ENCODE peak calls at places on chromosomes 5 and 9, in nine cellular contexts. One of them, this sample, is unnamed.

GRCh38 chr9:133710661-133711427 is 27.3 kb downstream of the SARDH start:
- DNase-seq in PC-3: no peak
- DNase-seq in ovary: peak; percentile 10
- DNase-seq in stimulated activated CD4-positive, alpha-beta T cell treated with anti-CD3 and anti-CD28 coated beads, TNF-alpha, amount 100 ng/mL, for 24 hours: no peak
- DNase-seq in psoas muscle: peak; percentile 48
- DNase-seq in CD4-positive, alpha-beta T cell: no peak
- DNase-seq in activated T-helper 1 cell treated with Interleukin-2 at 50 U/mL for 16 hours: no peak
- DNase-seq in AG10803: no peak
- DNase-seq in pons: no peak
- DNase-seq in this sample: no peak

GRCh38 chr9:128718475-128718874 is 5.5 kb downstream of the ZDHHC12 start:
- DNase-seq in CD4-positive, alpha-beta T cell: no peak
- DNase-seq in PC-3: no peak
- DNase-seq in ovary: no peak
- DNase-seq in psoas muscle: peak; percentile 39
- DNase-seq in stimulated activated CD4-positive, alpha-beta T cell treated with anti-CD3 and anti-CD28 coated beads, TNF-alpha, amount 100 ng/mL, for 24 hours: no peak
- DNase-seq in AG10803: no peak
- DNase-seq in pons: no peak
- DNase-seq in activated T-helper 1 cell treated with Interleukin-2 at 50 U/mL for 16 hours: no peak
- DNase-seq in this sample: no peak

GRCh38 chr9:134396258-134396742 is 70.0 kb downstream of the RXRA start:
- DNase-seq in activated T-helper 1 cell treated with Interleukin-2 at 50 U/mL for 16 hours: peak; percentile 15
- DNase-seq in AG10803: no peak
- DNase-seq in psoas muscle: no peak
- DNase-seq in ovary: no peak
- DNase-seq in stimulated activated CD4-positive, alpha-beta T cell treated with anti-CD3 and anti-CD28 coated beads, TNF-alpha, amount 100 ng/mL, for 24 hours: no peak
- DNase-seq in CD4-positive, alpha-beta T cell: peak; percentile 26
- DNase-seq in PC-3: no peak
- DNase-seq in pons: no peak
- DNase-seq in this sample: no peak

GRCh38 chr5:113235884-113236283 is 198.9 kb downstream of the TSSK1B start:
- DNase-seq in ovary: no peak
- DNase-seq in PC-3: peak; percentile 52
- DNase-seq in psoas muscle: no peak
- DNase-seq in stimulated activated CD4-positive, alpha-beta T cell treated with anti-CD3 and anti-CD28 coated beads, TNF-alpha, amount 100 ng/mL, for 24 hours: no peak
- DNase-seq in pons: no peak
- DNase-seq in CD4-positive, alpha-beta T cell: no peak
- DNase-seq in AG10803: no peak
- DNase-seq in activated T-helper 1 cell treated with Interleukin-2 at 50 U/mL for 16 hours: no peak
- DNase-seq in this sample: no peak

GRCh38 chr5:142023836-142024235 is 11.0 kb upstream of the GNPDA1 start:
- DNase-seq in pons: no peak
- DNase-seq in ovary: no peak
- DNase-seq in PC-3: no peak
- DNase-seq in stimulated activated CD4-positive, alpha-beta T cell treated with anti-CD3 and anti-CD28 coated beads, TNF-alpha, amount 100 ng/mL, for 24 hours: no peak
- DNase-seq in psoas muscle: no peak
- DNase-seq in AG10803: no peak
- DNase-seq in activated T-helper 1 cell treated with Interleukin-2 at 50 U/mL for 16 hours: no peak
- DNase-seq in CD4-positive, alpha-beta T cell: no peak
- DNase-seq in this sample: no peak

GRCh38 chr5:56565693-56566092 is 249.7 kb upstream of the MAP3K1 start:
- DNase-seq in stimulated activated CD4-positive, alpha-beta T cell treated with anti-CD3 and anti-CD28 coated beads, TNF-alpha, amount 100 ng/mL, for 24 hours: no peak
- DNase-seq in ovary: no peak
- DNase-seq in activated T-helper 1 cell treated with Interleukin-2 at 50 U/mL for 16 hours: no peak
- DNase-seq in CD4-positive, alpha-beta T cell: no peak
- DNase-seq in PC-3: no peak
- DNase-seq in pons: peak; percentile 39
- DNase-seq in AG10803: no peak
- DNase-seq in psoas muscle: no peak
- DNase-seq in this sample: no peak

GRCh38 chr5:113043491-113043931 is 66.9 kb downstream of the DCP2 start:
- DNase-seq in AG10803: peak; percentile 37
- DNase-seq in activated T-helper 1 cell treated with Interleukin-2 at 50 U/mL for 16 hours: no peak
- DNase-seq in ovary: no peak
- DNase-seq in stimulated activated CD4-positive, alpha-beta T cell treated with anti-CD3 and anti-CD28 coated beads, TNF-alpha, amount 100 ng/mL, for 24 hours: no peak
- DNase-seq in CD4-positive, alpha-beta T cell: no peak
- DNase-seq in psoas muscle: peak; percentile 59
- DNase-seq in pons: peak; percentile 12
- DNase-seq in PC-3: peak; percentile 20
- DNase-seq in this sample: peak; percentile 42

GRCh38 chr5:91072891-91073290 is 310.2 kb downstream of the ARRDC3 start:
- DNase-seq in CD4-positive, alpha-beta T cell: no peak
- DNase-seq in pons: no peak
- DNase-seq in ovary: no peak
- DNase-seq in stimulated activated CD4-positive, alpha-beta T cell treated with anti-CD3 and anti-CD28 coated beads, TNF-alpha, amount 100 ng/mL, for 24 hours: no peak
- DNase-seq in activated T-helper 1 cell treated with Interleukin-2 at 50 U/mL for 16 hours: no peak
- DNase-seq in AG10803: peak; percentile 84
- DNase-seq in psoas muscle: no peak
- DNase-seq in PC-3: peak; percentile 51
- DNase-seq in this sample: peak; percentile 64

GRCh38 chr9:113892861-113893491 is 16.9 kb downstream of the ZNF618 start:
- DNase-seq in psoas muscle: no peak
- DNase-seq in CD4-positive, alpha-beta T cell: no peak
- DNase-seq in activated T-helper 1 cell treated with Interleukin-2 at 50 U/mL for 16 hours: no peak
- DNase-seq in AG10803: no peak
- DNase-seq in PC-3: no peak
- DNase-seq in ovary: no peak
- DNase-seq in pons: no peak
- DNase-seq in stimulated activated CD4-positive, alpha-beta T cell treated with anti-CD3 and anti-CD28 coated beads, TNF-alpha, amount 100 ng/mL, for 24 hours: no peak
- DNase-seq in this sample: no peak

GRCh38 chr5:109439593-109439992 is 29.8 kb upstream of the PJA2 start:
- DNase-seq in stimulated activated CD4-positive, alpha-beta T cell treated with anti-CD3 and anti-CD28 coated beads, TNF-alpha, amount 100 ng/mL, for 24 hours: no peak
- DNase-seq in PC-3: no peak
- DNase-seq in AG10803: no peak
- DNase-seq in psoas muscle: no peak
- DNase-seq in CD4-positive, alpha-beta T cell: no peak
- DNase-seq in pons: no peak
- DNase-seq in activated T-helper 1 cell treated with Interleukin-2 at 50 U/mL for 16 hours: no peak
- DNase-seq in ovary: no peak
- DNase-seq in this sample: no peak

GRCh38 chr5:103256178-103256577 is 2.4 kb upstream of the MACIR start:
- DNase-seq in activated T-helper 1 cell treated with Interleukin-2 at 50 U/mL for 16 hours: no peak
- DNase-seq in CD4-positive, alpha-beta T cell: no peak
- DNase-seq in ovary: no peak
- DNase-seq in PC-3: peak; percentile 39
- DNase-seq in psoas muscle: no peak
- DNase-seq in pons: peak; percentile 61
- DNase-seq in AG10803: no peak
- DNase-seq in stimulated activated CD4-positive, alpha-beta T cell treated with anti-CD3 and anti-CD28 coated beads, TNF-alpha, amount 100 ng/mL, for 24 hours: no peak
- DNase-seq in this sample: peak; percentile 15

GRCh38 chr5:40554048-40554447 is 125.7 kb upstream of the PTGER4 start:
- DNase-seq in stimulated activated CD4-positive, alpha-beta T cell treated with anti-CD3 and anti-CD28 coated beads, TNF-alpha, amount 100 ng/mL, for 24 hours: no peak
- DNase-seq in PC-3: no peak
- DNase-seq in CD4-positive, alpha-beta T cell: no peak
- DNase-seq in activated T-helper 1 cell treated with Interleukin-2 at 50 U/mL for 16 hours: no peak
- DNase-seq in pons: no peak
- DNase-seq in ovary: no peak
- DNase-seq in psoas muscle: no peak
- DNase-seq in AG10803: no peak
- DNase-seq in this sample: no peak

GRCh38 chr5:139639619-139640431 is 8.3 kb upstream of the CXXC5 start:
- DNase-seq in CD4-positive, alpha-beta T cell: peak; percentile 0
- DNase-seq in ovary: peak; percentile 28
- DNase-seq in activated T-helper 1 cell treated with Interleukin-2 at 50 U/mL for 16 hours: no peak
- DNase-seq in psoas muscle: peak; percentile 90
- DNase-seq in PC-3: peak; percentile 63
- DNase-seq in AG10803: no peak
- DNase-seq in pons: no peak
- DNase-seq in stimulated activated CD4-positive, alpha-beta T cell treated with anti-CD3 and anti-CD28 coated beads, TNF-alpha, amount 100 ng/mL, for 24 hours: no peak
- DNase-seq in this sample: peak; percentile 49

GRCh38 chr9:131734165-131734610 is 5.7 kb downstream of the RAPGEF1 start:
- DNase-seq in pons: no peak
- DNase-seq in AG10803: peak; percentile 44
- DNase-seq in stimulated activated CD4-positive, alpha-beta T cell treated with anti-CD3 and anti-CD28 coated beads, TNF-alpha, amount 100 ng/mL, for 24 hours: no peak
- DNase-seq in PC-3: peak; percentile 81
- DNase-seq in activated T-helper 1 cell treated with Interleukin-2 at 50 U/mL for 16 hours: no peak
- DNase-seq in psoas muscle: peak; percentile 85
- DNase-seq in CD4-positive, alpha-beta T cell: peak; percentile 44
- DNase-seq in ovary: no peak
- DNase-seq in this sample: peak; percentile 70

GRCh38 chr5:178293400-178293799 is 60.8 kb upstream of the PHYKPL start:
- DNase-seq in pons: no peak
- DNase-seq in stimulated activated CD4-positive, alpha-beta T cell treated with anti-CD3 and anti-CD28 coated beads, TNF-alpha, amount 100 ng/mL, for 24 hours: no peak
- DNase-seq in activated T-helper 1 cell treated with Interleukin-2 at 50 U/mL for 16 hours: no peak
- DNase-seq in psoas muscle: peak; percentile 30
- DNase-seq in PC-3: no peak
- DNase-seq in AG10803: no peak
- DNase-seq in CD4-positive, alpha-beta T cell: no peak
- DNase-seq in ovary: peak; percentile 8
- DNase-seq in this sample: no peak

GRCh38 chr5:172283862-172284274 is 304 bp upstream of the UBTD2 start:
- DNase-seq in AG10803: peak; percentile 80
- DNase-seq in PC-3: peak; percentile 85
- DNase-seq in CD4-positive, alpha-beta T cell: peak; percentile 70
- DNase-seq in ovary: peak; percentile 89
- DNase-seq in pons: peak; percentile 74
- DNase-seq in psoas muscle: peak; percentile 91
- DNase-seq in activated T-helper 1 cell treated with Interleukin-2 at 50 U/mL for 16 hours: peak; percentile 62
- DNase-seq in stimulated activated CD4-positive, alpha-beta T cell treated with anti-CD3 and anti-CD28 coated beads, TNF-alpha, amount 100 ng/mL, for 24 hours: peak; percentile 65
- DNase-seq in this sample: peak; percentile 81

GRCh38 chr5:42912184-42912766 is 100.6 kb upstream of the SELENOP start:
- DNase-seq in psoas muscle: no peak
- DNase-seq in CD4-positive, alpha-beta T cell: peak; percentile 61
- DNase-seq in AG10803: peak; percentile 58
- DNase-seq in activated T-helper 1 cell treated with Interleukin-2 at 50 U/mL for 16 hours: peak; percentile 22
- DNase-seq in PC-3: peak; percentile 88
- DNase-seq in ovary: no peak
- DNase-seq in stimulated activated CD4-positive, alpha-beta T cell treated with anti-CD3 and anti-CD28 coated beads, TNF-alpha, amount 100 ng/mL, for 24 hours: no peak
- DNase-seq in pons: peak; percentile 37
- DNase-seq in this sample: peak; percentile 68

GRCh38 chr5:111563041-111563822 is 50.9 kb upstream of the STARD4 start:
- DNase-seq in pons: no peak
- DNase-seq in psoas muscle: no peak
- DNase-seq in activated T-helper 1 cell treated with Interleukin-2 at 50 U/mL for 16 hours: no peak
- DNase-seq in PC-3: no peak
- DNase-seq in AG10803: peak; percentile 52
- DNase-seq in stimulated activated CD4-positive, alpha-beta T cell treated with anti-CD3 and anti-CD28 coated beads, TNF-alpha, amount 100 ng/mL, for 24 hours: no peak
- DNase-seq in ovary: no peak
- DNase-seq in CD4-positive, alpha-beta T cell: no peak
- DNase-seq in this sample: peak; percentile 97

GRCh38 chr9:89452561-89452960 is 45.4 kb downstream of the SEMA4D start:
- DNase-seq in ovary: no peak
- DNase-seq in PC-3: no peak
- DNase-seq in psoas muscle: no peak
- DNase-seq in activated T-helper 1 cell treated with Interleukin-2 at 50 U/mL for 16 hours: no peak
- DNase-seq in AG10803: no peak
- DNase-seq in pons: no peak
- DNase-seq in stimulated activated CD4-positive, alpha-beta T cell treated with anti-CD3 and anti-CD28 coated beads, TNF-alpha, amount 100 ng/mL, for 24 hours: no peak
- DNase-seq in CD4-positive, alpha-beta T cell: no peak
- DNase-seq in this sample: no peak

GRCh38 chr5:179298181-179298993 is 46.9 kb downstream of the ADAMTS2 start:
- DNase-seq in CD4-positive, alpha-beta T cell: no peak
- DNase-seq in ovary: no peak
- DNase-seq in activated T-helper 1 cell treated with Interleukin-2 at 50 U/mL for 16 hours: no peak
- DNase-seq in stimulated activated CD4-positive, alpha-beta T cell treated with anti-CD3 and anti-CD28 coated beads, TNF-alpha, amount 100 ng/mL, for 24 hours: no peak
- DNase-seq in PC-3: no peak
- DNase-seq in pons: no peak
- DNase-seq in psoas muscle: no peak
- DNase-seq in AG10803: no peak
- DNase-seq in this sample: no peak

GRCh38 chr9:89790542-89791109 is 185.8 kb downstream of the GADD45G start:
- DNase-seq in stimulated activated CD4-positive, alpha-beta T cell treated with anti-CD3 and anti-CD28 coated beads, TNF-alpha, amount 100 ng/mL, for 24 hours: no peak
- DNase-seq in PC-3: no peak
- DNase-seq in psoas muscle: peak; percentile 8
- DNase-seq in activated T-helper 1 cell treated with Interleukin-2 at 50 U/mL for 16 hours: no peak
- DNase-seq in AG10803: no peak
- DNase-seq in pons: no peak
- DNase-seq in CD4-positive, alpha-beta T cell: no peak
- DNase-seq in ovary: no peak
- DNase-seq in this sample: no peak

GRCh38 chr9:5787220-5787619 is 45.7 kb downstream of the ERMP1 start:
- DNase-seq in ovary: no peak
- DNase-seq in psoas muscle: no peak
- DNase-seq in pons: no peak
- DNase-seq in stimulated activated CD4-positive, alpha-beta T cell treated with anti-CD3 and anti-CD28 coated beads, TNF-alpha, amount 100 ng/mL, for 24 hours: no peak
- DNase-seq in CD4-positive, alpha-beta T cell: no peak
- DNase-seq in activated T-helper 1 cell treated with Interleukin-2 at 50 U/mL for 16 hours: no peak
- DNase-seq in AG10803: no peak
- DNase-seq in PC-3: no peak
- DNase-seq in this sample: no peak

GRCh38 chr9:9774471-9774870 is 838.3 kb downstream of the PTPRD start:
- DNase-seq in stimulated activated CD4-positive, alpha-beta T cell treated with anti-CD3 and anti-CD28 coated beads, TNF-alpha, amount 100 ng/mL, for 24 hours: no peak
- DNase-seq in ovary: no peak
- DNase-seq in activated T-helper 1 cell treated with Interleukin-2 at 50 U/mL for 16 hours: no peak
- DNase-seq in PC-3: no peak
- DNase-seq in CD4-positive, alpha-beta T cell: no peak
- DNase-seq in AG10803: no peak
- DNase-seq in pons: no peak
- DNase-seq in psoas muscle: no peak
- DNase-seq in this sample: no peak

GRCh38 chr9:13705356-13705755 is 425.9 kb upstream of the MPDZ start:
- DNase-seq in AG10803: no peak
- DNase-seq in CD4-positive, alpha-beta T cell: no peak
- DNase-seq in ovary: no peak
- DNase-seq in pons: no peak
- DNase-seq in psoas muscle: no peak
- DNase-seq in PC-3: no peak
- DNase-seq in activated T-helper 1 cell treated with Interleukin-2 at 50 U/mL for 16 hours: no peak
- DNase-seq in stimulated activated CD4-positive, alpha-beta T cell treated with anti-CD3 and anti-CD28 coated beads, TNF-alpha, amount 100 ng/mL, for 24 hours: no peak
- DNase-seq in this sample: no peak

GRCh38 chr9:129685933-129686259 is 20.4 kb downstream of the PRRX2 start:
- DNase-seq in stimulated activated CD4-positive, alpha-beta T cell treated with anti-CD3 and anti-CD28 coated beads, TNF-alpha, amount 100 ng/mL, for 24 hours: no peak
- DNase-seq in AG10803: no peak
- DNase-seq in ovary: no peak
- DNase-seq in CD4-positive, alpha-beta T cell: no peak
- DNase-seq in PC-3: no peak
- DNase-seq in pons: no peak
- DNase-seq in activated T-helper 1 cell treated with Interleukin-2 at 50 U/mL for 16 hours: no peak
- DNase-seq in psoas muscle: no peak
- DNase-seq in this sample: no peak

GRCh38 chr9:19493174-19493811 is 84.5 kb downstream of the ACER2 start:
- DNase-seq in psoas muscle: peak; percentile 76
- DNase-seq in AG10803: peak; percentile 64
- DNase-seq in activated T-helper 1 cell treated with Interleukin-2 at 50 U/mL for 16 hours: peak; percentile 7
- DNase-seq in pons: peak; percentile 91
- DNase-seq in PC-3: peak; percentile 69
- DNase-seq in ovary: peak; percentile 47
- DNase-seq in CD4-positive, alpha-beta T cell: peak; percentile 5
- DNase-seq in stimulated activated CD4-positive, alpha-beta T cell treated with anti-CD3 and anti-CD28 coated beads, TNF-alpha, amount 100 ng/mL, for 24 hours: peak; percentile 2
- DNase-seq in this sample: peak; percentile 62

GRCh38 chr5:158875272-158875679 is 224.4 kb downstream of the EBF1 start:
- DNase-seq in psoas muscle: no peak
- DNase-seq in ovary: no peak
- DNase-seq in activated T-helper 1 cell treated with Interleukin-2 at 50 U/mL for 16 hours: no peak
- DNase-seq in stimulated activated CD4-positive, alpha-beta T cell treated with anti-CD3 and anti-CD28 coated beads, TNF-alpha, amount 100 ng/mL, for 24 hours: no peak
- DNase-seq in PC-3: peak; percentile 55
- DNase-seq in AG10803: peak; percentile 56
- DNase-seq in CD4-positive, alpha-beta T cell: no peak
- DNase-seq in pons: no peak
- DNase-seq in this sample: no peak

GRCh38 chr9:92141144-92142129 is 26.2 kb upstream of the SPTLC1 start:
- DNase-seq in AG10803: peak; percentile 18
- DNase-seq in PC-3: peak; percentile 16
- DNase-seq in psoas muscle: no peak
- DNase-seq in activated T-helper 1 cell treated with Interleukin-2 at 50 U/mL for 16 hours: no peak
- DNase-seq in CD4-positive, alpha-beta T cell: no peak
- DNase-seq in ovary: peak; percentile 53
- DNase-seq in stimulated activated CD4-positive, alpha-beta T cell treated with anti-CD3 and anti-CD28 coated beads, TNF-alpha, amount 100 ng/mL, for 24 hours: no peak
- DNase-seq in pons: no peak
- DNase-seq in this sample: peak; percentile 38

GRCh38 chr9:69412741-69413150 is 87.7 kb downstream of the ENTREP1 start:
- DNase-seq in stimulated activated CD4-positive, alpha-beta T cell treated with anti-CD3 and anti-CD28 coated beads, TNF-alpha, amount 100 ng/mL, for 24 hours: no peak
- DNase-seq in CD4-positive, alpha-beta T cell: no peak
- DNase-seq in pons: no peak
- DNase-seq in AG10803: peak; percentile 69
- DNase-seq in PC-3: peak; percentile 43
- DNase-seq in ovary: peak; percentile 77
- DNase-seq in psoas muscle: peak; percentile 87
- DNase-seq in activated T-helper 1 cell treated with Interleukin-2 at 50 U/mL for 16 hours: no peak
- DNase-seq in this sample: peak; percentile 72

GRCh38 chr9:88663766-88664419 is 128.9 kb downstream of the NXNL2 start:
- DNase-seq in psoas muscle: no peak
- DNase-seq in CD4-positive, alpha-beta T cell: no peak
- DNase-seq in activated T-helper 1 cell treated with Interleukin-2 at 50 U/mL for 16 hours: no peak
- DNase-seq in stimulated activated CD4-positive, alpha-beta T cell treated with anti-CD3 and anti-CD28 coated beads, TNF-alpha, amount 100 ng/mL, for 24 hours: no peak
- DNase-seq in AG10803: no peak
- DNase-seq in PC-3: no peak
- DNase-seq in ovary: no peak
- DNase-seq in pons: no peak
- DNase-seq in this sample: no peak

GRCh38 chr5:44665101-44665701 is 143.5 kb upstream of the MRPS30 start:
- DNase-seq in CD4-positive, alpha-beta T cell: no peak
- DNase-seq in PC-3: peak; percentile 63
- DNase-seq in pons: no peak
- DNase-seq in ovary: no peak
- DNase-seq in AG10803: peak; percentile 12
- DNase-seq in stimulated activated CD4-positive, alpha-beta T cell treated with anti-CD3 and anti-CD28 coated beads, TNF-alpha, amount 100 ng/mL, for 24 hours: no peak
- DNase-seq in activated T-helper 1 cell treated with Interleukin-2 at 50 U/mL for 16 hours: no peak
- DNase-seq in psoas muscle: peak; percentile 50
- DNase-seq in this sample: no peak

This sample was measured in EH.